ENCODE peak calls at places on chromosomes 3 and 15, in four cellular contexts. I, D, A and M are unnamed samples.

GRCh38 chr15:29820802-29821160 is 1.5 kb downstream of the TJP1 start:
- DNase-seq in I (no peak), D (no peak), A (peak), M (no peak)

GRCh38 chr3:108389361-108389760 is 93.0 kb downstream of the HHLA2 start:
- DNase-seq in I (no peak), D (no peak), A (no peak), M (no peak)

GRCh38 chr15:56042031-56042430 is 48.6 kb upstream of the NEDD4 start:
- DNase-seq in I (no peak), D (no peak), A (no peak), M (no peak)

GRCh38 chr15:63436872-63437375 is 55.3 kb upstream of the CA12 start:
- DNase-seq in I (peak), D (peak), A (peak), M (peak)

GRCh38 chr3:156818890-156819289 is 7.3 kb upstream of the LEKR1 start:
- DNase-seq in I (no peak), D (peak), A (peak), M (peak)

GRCh38 chr3:25442486-25442885 is 14.4 kb downstream of the RARB start:
- DNase-seq in I (no peak), D (no peak), A (no peak), M (no peak)

GRCh38 chr3:8712045-8712870 is 21.3 kb upstream of the CAV3 start:
- DNase-seq in I (no peak), D (peak), A (peak), M (peak)

GRCh38 chr15:100665570-100665969 is 63.2 kb downstream of the ASB7 start:
- DNase-seq in I (no peak), D (no peak), A (peak), M (no peak)

GRCh38 chr3:21860657-21861056 is 109.6 kb upstream of the ZNF385D start:
- DNase-seq in I (no peak), D (no peak), A (no peak), M (no peak)

GRCh38 chr3:161444678-161445077 is 51.9 kb upstream of the OTOL1 start:
- DNase-seq in I (no peak), D (no peak), A (no peak), M (no peak)

GRCh38 chr15:31472636-31473383 is 146.2 kb downstream of the KLF13 start:
- DNase-seq in I (no peak), D (peak), A (peak), M (peak)

GRCh38 chr3:146468234-146468931 is 978 bp downstream of the PLSCR2 start:
- DNase-seq in I (no peak), D (peak), A (peak), M (peak)

GRCh38 chr3:110391045-110391444 is 680.6 kb upstream of the NECTIN3 start:
- DNase-seq in I (no peak), D (no peak), A (no peak), M (no peak)

GRCh38 chr3:194870394-194871110 is 184.9 kb downstream of the FAM43A start:
- DNase-seq in I (peak), D (peak), A (peak), M (peak)

GRCh38 chr3:122392868-122393844 is 9.2 kb downstream of the FAM162A start:
- DNase-seq in I (peak), D (peak), A (peak), M (peak)

GRCh38 chr3:124565013-124565412 is 165.2 kb upstream of the UMPS start:
- DNase-seq in I (peak), D (peak), A (peak), M (peak)

GRCh38 chr3:51637144-51637940 is 33.7 kb upstream of the TEX264 start:
- DNase-seq in I (no peak), D (no peak), A (no peak), M (no peak)

GRCh38 chr15:69557340-69558137 is 104.9 kb downstream of the RPLP1 start:
- DNase-seq in I (no peak), D (peak), A (peak), M (peak)

GRCh38 chr15:62809106-62809967 is 233.2 kb upstream of the TPM1 start:
- DNase-seq in I (no peak), D (peak), A (peak), M (peak)

GRCh38 chr3:67648701-67649100 is 5.7 kb downstream of the SUCLG2 start:
- DNase-seq in I (no peak), D (peak), A (no peak), M (no peak)

GRCh38 chr3:30524357-30525040 is 81.9 kb upstream of the TGFBR2 start:
- DNase-seq in I (no peak), D (no peak), A (no peak), M (no peak)

GRCh38 chr3:155516439-155516838 is 223.0 kb upstream of the STRIT1 start:
- DNase-seq in I (no peak), D (no peak), A (no peak), M (no peak)

GRCh38 chr3:128360705-128361271 is 105.9 kb downstream of the DNAJB8 start:
- DNase-seq in I (no peak), D (peak), A (no peak), M (no peak)

GRCh38 chr15:40762919-40763800 is 708 bp upstream of the GCHFR start:
- DNase-seq in I (no peak), D (peak), A (peak), M (peak)

GRCh38 chr15:52427804-52428203 is 100.9 kb downstream of the MYO5A start:
- DNase-seq in I (peak), D (peak), A (peak), M (peak)

GRCh38 chr15:66862878-66863335 is 160.9 kb downstream of the SMAD6 start:
- DNase-seq in I (peak), D (peak), A (peak), M (peak)

GRCh38 chr15:66462630-66463029 is 34.9 kb downstream of the SNAPC5 start:
- DNase-seq in I (no peak), D (peak), A (no peak), M (no peak)

GRCh38 chr3:173238091-173238490 is 97.1 kb upstream of the SPATA16 start:
- DNase-seq in I (no peak), D (no peak), A (no peak), M (no peak)

GRCh38 chr15:80893777-80894176 is 95.8 kb downstream of the MESD start:
- DNase-seq in I (no peak), D (no peak), A (peak), M (peak)

DNA sequence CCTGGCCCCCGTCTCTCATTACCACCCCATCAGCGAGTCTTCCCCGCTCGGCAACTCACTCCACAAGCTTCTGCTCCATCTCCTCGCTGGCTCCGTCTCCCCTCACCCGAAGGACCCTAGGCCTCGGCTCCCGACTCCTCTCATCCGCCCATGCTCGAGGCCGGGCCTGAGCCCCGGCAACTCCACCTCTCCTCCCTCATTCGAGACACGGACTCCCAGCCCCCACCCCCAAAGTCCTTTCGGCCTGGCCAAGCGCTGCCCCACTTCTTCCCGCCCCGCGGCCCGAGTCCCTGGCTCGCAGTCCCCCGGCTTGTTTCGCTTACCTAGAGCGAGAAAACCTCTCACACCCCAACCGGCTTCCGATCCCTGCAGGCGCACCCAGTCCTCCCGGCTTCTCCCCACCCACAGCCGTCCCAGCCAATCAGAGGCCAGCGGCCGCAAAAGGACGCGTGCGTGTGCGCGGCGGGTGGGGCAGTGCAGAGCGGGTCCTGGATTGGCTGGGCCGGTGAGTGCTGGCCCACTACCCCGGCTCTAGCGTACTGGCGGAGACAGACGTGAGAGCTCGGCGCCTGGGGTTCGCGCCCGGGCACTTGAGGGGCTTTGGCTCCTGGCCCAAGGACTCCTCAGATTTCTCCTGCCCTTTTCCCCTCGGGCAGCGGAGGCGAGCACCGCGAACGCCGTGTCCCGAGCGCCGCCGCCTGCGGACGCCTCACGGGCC is at the start of gene HIGD1A:
- DNase-seq in I (peak), D (peak), A (peak), M (peak)
- TF ChIP-seq CTCF in I (no peak), D (no peak), A (no peak), M (no peak)

GRCh38 chr15:38517312-38517711 is 47.3 kb downstream of the RASGRP1 start:
- DNase-seq in I (no peak), D (no peak), A (peak), M (no peak)
- H3K4me3 ChIP-seq in I (no peak), D (no peak), A (no peak), M (no peak)

GRCh38 chr3:44077267-44077666 is 164.4 kb upstream of the TOPAZ1 start:
- DNase-seq in I (no peak), D (peak), A (no peak), M (no peak)
- TF ChIP-seq CTCF in I (peak), D (peak), A (peak), M (peak)

GRCh38 chr15:74776851-74777768 is 4.8 kb upstream of the CSK start:
- DNase-seq in I (peak), D (peak), A (no peak), M (peak)
- H3K4me3 ChIP-seq in I (no peak), D (no peak), A (no peak), M (no peak)